ENCODE peak calls at places on chromosomes 16 and 17, in five cellular contexts. D is brain microvascular endothelial cell, G is psoas muscle, X is ascending aorta, S is bronchial epithelial cell. V is an unnamed sample.
A peak's percentile ranks its signal among the peaks of the same experiment; 100 is the strongest.

GRCh38 chr17:36625188-36625587 is 23.8 kb downstream of the MRM1 start:
- DNase-seq in S (no peak), X (no peak), G (no peak), D (no peak), V (no peak)

GRCh38 chr17:78903101-78903779 is at the start of gene CEP295NL:
- DNase-seq in G (no peak), S (no peak), D (no peak), X (no peak), V (peak; percentile 37)

GRCh38 chr16:3716831-3717234 is 491 bp downstream of the TRAP1 start:
- DNase-seq in S (peak; percentile 17), D (peak; percentile 6), G (no peak), X (no peak), V (peak; percentile 57)

GRCh38 chr17:70655179-70655578 is 485.8 kb downstream of the KCNJ2 start:
- DNase-seq in X (no peak), S (no peak), D (no peak), G (no peak), V (no peak)

GRCh38 chr16:12902511-12903324 is 1.3 kb downstream of the SHISA9 start:
- DNase-seq in G (no peak), X (no peak), D (no peak), S (no peak), V (no peak)

GRCh38 chr16:19840524-19841110 is 44.0 kb downstream of the GPRC5B start:
- DNase-seq in S (no peak), G (peak; percentile 30), D (no peak), X (no peak), V (no peak)

GRCh38 chr16:4115209-4115940 is 867 bp downstream of the ADCY9 start:
- DNase-seq in S (no peak), D (peak; percentile 52), X (peak; percentile 76), G (peak; percentile 66), V (peak; percentile 9)

GRCh38 chr16:12567602-12568001 is 236.1 kb downstream of the CPPED1 start:
- DNase-seq in S (no peak), G (no peak), X (no peak), D (no peak), V (no peak)

GRCh38 chr17:75468779-75469373 is 12.4 kb downstream of the TMEM94 start:
- DNase-seq in X (no peak), G (no peak), D (no peak), S (peak; percentile 31), V (no peak)

GRCh38 chr17:15298176-15298575 is 33.0 kb upstream of the PMP22 start:
- DNase-seq in X (no peak), D (peak; percentile 61), S (peak; percentile 29), G (no peak), V (no peak)

GRCh38 chr16:20904507-20905079 is 4.0 kb downstream of the LYRM1 start:
- DNase-seq in S (peak; percentile 69), X (no peak), D (peak; percentile 71), G (no peak), V (peak; percentile 76)

GRCh38 chr17:58317421-58318064 is 11.1 kb downstream of the TSPOAP1 start:
- DNase-seq in X (peak; percentile 65), S (peak; percentile 85), D (peak; percentile 39), G (no peak), V (peak; percentile 85)

GRCh38 chr16:21611546-21612384 is 12.4 kb downstream of the METTL9 start:
- DNase-seq in G (no peak), S (peak; percentile 86), D (no peak), X (no peak), V (no peak)

GRCh38 chr16:47847220-47847970 is 308.4 kb downstream of the ABCC12 start:
- DNase-seq in D (peak; percentile 9), X (no peak), G (no peak), S (peak; percentile 98), V (no peak)

GRCh38 chr17:61806941-61807340 is 56.4 kb downstream of the BRIP1 start:
- DNase-seq in D (no peak), G (no peak), S (no peak), X (no peak), V (no peak)

DNA sequence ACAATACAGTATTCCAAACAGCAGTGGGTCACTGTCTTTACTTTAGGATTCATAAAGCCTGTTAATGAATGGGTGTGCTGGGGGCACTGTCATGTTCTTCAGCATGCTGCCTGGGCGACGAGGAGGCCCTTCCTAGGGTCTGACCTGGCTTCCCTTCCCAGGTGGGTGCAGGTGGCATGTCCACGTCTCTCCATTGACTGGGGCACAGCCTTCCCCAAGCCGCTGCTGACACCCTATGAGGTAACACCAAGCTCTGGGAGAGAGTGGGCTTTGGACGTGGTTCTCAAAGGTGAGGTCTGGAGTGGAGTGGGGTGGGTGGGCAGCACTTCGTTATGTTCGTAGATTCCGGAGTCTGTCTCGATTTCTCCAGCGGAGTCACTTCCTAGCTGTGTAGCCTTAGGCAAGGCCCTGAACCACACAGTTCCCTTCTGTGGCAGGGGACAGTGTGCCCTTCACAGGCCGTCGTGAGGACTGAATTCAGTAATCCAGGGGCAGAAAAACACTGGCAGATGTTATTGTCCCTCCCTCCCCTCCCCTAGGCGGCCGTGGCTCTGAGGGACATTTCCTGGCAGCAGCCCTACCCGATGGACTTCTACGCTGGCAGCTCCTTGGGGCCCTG is 771 bp upstream of the OVCA2 start:
- DNase-seq in X (no peak), D (no peak), G (no peak), S (no peak), V (no peak)
- H3K4me3 ChIP-seq in X (peak overlapping the region; percentile 76), D (peak overlapping the region; percentile 85), G (peak overlapping the region; percentile 85), S (peak overlapping the region; percentile 92), V (peak overlapping the region; percentile 51)

GRCh38 chr16:30615358-30616076 is 5.3 kb upstream of the ZNF689 start:
- DNase-seq in G (no peak), D (peak; percentile 15), X (no peak), S (peak; percentile 35), V (peak; percentile 80)

GRCh38 chr16:30609002-30609927 is 924 bp downstream of the ZNF689 start:
- DNase-seq in G (peak; percentile 59), D (peak; percentile 18), X (peak; percentile 69), S (peak; percentile 15), V (peak; percentile 56)

GRCh38 chr16:30605148-30605547 is 5.0 kb downstream of the ZNF689 start:
- DNase-seq in S (no peak), G (no peak), X (no peak), D (no peak), V (no peak)

GRCh38 chr16:30606004-30606403 is 4.2 kb downstream of the ZNF689 start:
- DNase-seq in S (no peak), X (no peak), D (no peak), G (no peak), V (no peak)

DNA sequence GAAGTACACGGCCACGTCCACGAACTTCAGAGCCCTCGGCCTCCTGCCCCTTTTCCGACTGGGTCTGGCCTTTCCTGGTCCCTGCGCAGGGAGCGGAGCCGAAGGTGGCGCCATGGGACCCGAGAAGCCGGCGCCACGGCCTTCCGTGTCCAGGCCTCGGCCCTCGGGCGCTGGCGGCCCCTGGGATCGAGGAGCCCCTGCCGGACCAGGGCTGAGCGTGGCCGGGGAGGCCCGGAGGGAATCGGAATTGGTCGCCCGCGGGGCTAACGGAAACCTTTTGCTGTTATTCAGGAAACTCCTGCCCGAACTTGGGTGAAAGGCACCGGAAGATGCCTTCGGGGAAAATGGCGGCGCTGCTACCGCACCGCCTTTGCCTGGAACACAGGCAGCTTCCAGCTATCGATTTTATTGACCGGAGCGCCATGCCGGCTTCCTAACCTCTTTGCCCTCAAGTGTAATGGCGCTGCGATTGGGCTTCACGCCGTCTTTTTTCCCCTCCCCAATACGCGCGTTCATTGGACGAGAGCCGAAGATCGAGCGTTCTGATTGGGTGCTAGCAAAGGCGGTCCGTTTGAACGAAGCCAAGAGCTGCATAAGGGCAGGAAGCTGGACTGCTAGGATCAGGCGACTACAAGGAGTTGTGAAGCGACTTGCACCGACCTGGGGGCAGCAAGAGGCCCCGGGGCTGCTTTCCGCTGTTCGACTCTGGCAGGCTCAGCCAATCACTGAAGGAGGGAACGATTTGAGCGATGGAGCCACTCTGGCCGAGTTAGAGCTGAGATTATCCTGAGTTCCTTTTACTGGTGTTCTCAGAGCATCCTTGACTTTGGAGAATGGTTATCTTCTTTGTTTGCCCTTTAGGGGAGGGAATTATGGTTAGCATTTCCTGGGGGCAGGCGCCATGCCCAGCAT is at the start of gene ZNF689:
- DNase-seq in X (peak; percentile 97), G (peak; percentile 93), D (peak; percentile 93), S (peak; percentile 89), V (peak; percentile 99)
- TF ChIP-seq CTCF in X (peak; percentile 5), G (no peak), D (no peak), S (peak; percentile 2), V (no peak)

DNA sequence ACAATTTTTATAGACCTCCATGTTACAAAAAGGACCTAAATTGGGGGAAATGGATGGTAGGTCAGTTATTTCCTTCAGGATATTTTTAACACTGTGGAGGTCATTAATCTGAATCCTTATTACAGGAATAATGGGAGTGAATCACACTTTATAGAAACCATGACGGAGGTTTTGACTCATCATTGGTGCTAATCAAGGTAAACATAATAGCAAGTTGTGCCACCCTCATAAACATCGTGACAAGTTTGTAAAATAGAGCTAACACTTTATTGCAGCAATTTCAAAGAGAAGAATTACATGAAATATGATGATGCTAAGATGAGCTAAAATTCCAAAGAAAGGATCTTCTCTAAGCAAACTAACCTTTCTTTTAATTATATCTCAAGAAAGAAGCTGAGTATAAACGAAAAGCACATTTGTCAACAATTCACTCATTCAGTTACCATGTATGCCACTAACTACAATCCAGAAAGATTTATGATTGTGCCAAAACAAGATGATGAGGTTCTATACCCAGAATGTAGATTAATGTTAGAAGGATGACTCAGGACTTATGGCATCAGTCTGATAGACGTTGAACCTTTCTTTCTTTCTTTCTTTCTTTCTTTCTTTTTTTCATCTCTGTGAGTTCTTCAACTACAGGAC is 23.5 kb downstream of the STAT5B start:
- DNase-seq in X (no peak), S (peak; percentile 88), D (no peak), G (no peak), V (no peak)
- H3K4me3 ChIP-seq in X (no peak overlapping the region), S (no peak overlapping the region), D (no peak overlapping the region), G (peak overlapping the region; percentile 26), V (no peak overlapping the region)

GRCh38 chr17:27633312-27634025 is 2.5 kb downstream of the LGALS9 start:
- DNase-seq in S (no peak), X (no peak), D (no peak), G (no peak), V (no peak)

GRCh38 chr17:27630607-27631408 is at the start of gene LGALS9:
- DNase-seq in S (peak; percentile 8), D (peak; percentile 32), G (no peak), X (no peak), V (peak; percentile 81)

GRCh38 chr17:27634026-27634335 is 3.0 kb downstream of the LGALS9 start:
- DNase-seq in G (no peak), D (no peak), S (no peak), X (no peak), V (no peak)

GRCh38 chr17:27631409-27631755 is 394 bp downstream of the LGALS9 start:
- DNase-seq in X (no peak), S (peak; percentile 70), D (no peak), G (no peak), V (peak; percentile 59)

DNA sequence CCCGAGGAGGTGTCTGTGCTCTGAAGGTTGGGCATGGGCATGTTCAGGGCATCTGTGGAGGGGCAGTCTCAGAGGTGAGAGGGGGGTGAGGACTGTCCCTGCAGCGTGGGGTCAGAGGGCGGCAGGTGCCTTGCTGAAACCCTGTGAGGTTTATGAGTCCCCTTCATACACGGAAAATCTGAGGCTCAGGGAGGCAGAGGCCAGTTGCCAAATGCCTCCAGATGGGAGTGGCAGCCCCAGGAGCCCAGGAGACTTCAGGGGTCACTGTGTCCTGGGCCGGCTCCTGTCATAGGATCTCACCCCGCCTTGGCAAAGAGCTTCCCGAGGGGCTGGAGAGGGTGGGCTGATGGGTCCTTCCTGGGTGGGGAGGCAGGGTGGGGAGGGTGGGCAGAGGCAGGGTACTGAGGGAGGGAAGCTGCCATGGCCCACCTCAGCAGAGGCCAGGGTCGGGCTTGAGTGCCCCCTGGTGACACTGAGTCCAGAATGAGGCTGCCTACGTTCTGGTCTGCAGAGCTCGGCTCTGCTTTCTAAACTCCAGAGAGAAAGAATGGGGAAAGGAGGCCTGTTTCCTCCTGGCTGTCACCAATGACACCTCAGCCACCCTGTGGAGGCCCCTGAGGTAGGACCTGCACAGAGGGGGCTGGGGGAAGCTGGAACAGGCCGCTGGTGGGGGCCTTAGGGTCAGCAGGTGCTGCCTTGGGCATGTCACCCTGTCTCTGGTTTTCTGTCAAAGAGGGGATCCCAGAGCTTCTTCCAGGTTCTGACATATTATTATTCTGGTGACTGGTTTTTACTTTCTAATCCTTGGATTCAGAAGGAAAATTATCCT is 1.1 kb downstream of the LGALS9 start:
- DNase-seq in D (no peak), X (no peak), S (no peak), G (no peak), V (peak; percentile 26)
- TF ChIP-seq CTCF in D (no peak), X (no peak), S (no peak), G (no peak), V (peak; percentile 17)

V was measured in GM12865.